ENCODE peak calls at places on chromosomes 5 and 9, in seven cellular contexts. I, J, W, T, R, S and X are unnamed samples.

GRCh38 chr9:8451146-8451545 is 651.6 kb upstream of the DMAC1 start:
- DNase-seq in I (no peak), J (no peak), W (no peak), T (no peak), R (no peak), S (no peak), X (no peak)

GRCh38 chr5:176740702-176741565 is 69.4 kb upstream of the UNC5A start:
- DNase-seq in I (peak), J (no peak), W (no peak), T (no peak), R (no peak), S (no peak), X (no peak)

GRCh38 chr9:110738982-110739381 is 70.4 kb downstream of the MUSK start:
- DNase-seq in I (no peak), J (no peak), W (no peak), T (no peak), R (no peak), S (no peak), X (peak)

GRCh38 chr9:128845186-128845931 is 15.8 kb upstream of the SPOUT1 start:
- DNase-seq in I (no peak), J (no peak), W (peak), T (no peak), R (no peak), S (peak), X (no peak)

GRCh38 chr5:76958976-76959767 is 6.3 kb downstream of the CRHBP start:
- DNase-seq in I (no peak), J (no peak), W (peak), T (no peak), R (no peak), S (no peak), X (peak)

GRCh38 chr5:72307968-72308852 is 11.8 kb downstream of the MRPS27 start:
- DNase-seq in I (peak), J (peak), W (peak), T (peak), R (peak), S (peak), X (peak)

GRCh38 chr9:8733096-8733954 is 933.7 kb upstream of the DMAC1 start:
- DNase-seq in I (no peak), J (no peak), W (no peak), T (no peak), R (no peak), S (no peak), X (no peak)

GRCh38 chr5:126354012-126354856 is 69.0 kb upstream of the GRAMD2B start:
- DNase-seq in I (no peak), J (peak), W (peak), T (peak), R (peak), S (peak), X (peak)

GRCh38 chr5:137221914-137222313 is 277.2 kb downstream of the SPOCK1 start:
- DNase-seq in I (no peak), J (no peak), W (no peak), T (no peak), R (no peak), S (no peak), X (no peak)

GRCh38 chr5:1546556-1546955 is 22.8 kb upstream of the LPCAT1 start:
- DNase-seq in I (peak), J (no peak), W (no peak), T (no peak), R (no peak), S (no peak), X (no peak)

GRCh38 chr5:28374492-28374934 is 1336.1 kb upstream of the CDH9 start:
- DNase-seq in I (no peak), J (no peak), W (no peak), T (peak), R (no peak), S (no peak), X (no peak)

GRCh38 chr9:2729721-2730120 is 12.4 kb downstream of the KCNV2 start:
- DNase-seq in I (no peak), J (no peak), W (no peak), T (no peak), R (no peak), S (no peak), X (peak)

GRCh38 chr5:54616031-54616430 is 98.5 kb downstream of the SNX18 start:
- DNase-seq in I (no peak), J (no peak), W (no peak), T (no peak), R (no peak), S (peak), X (peak)

GRCh38 chr5:57450991-57451876 is 31.4 kb downstream of the ACTBL2 start:
- DNase-seq in I (no peak), J (no peak), W (no peak), T (no peak), R (no peak), S (no peak), X (peak)

GRCh38 chr9:70049672-70050271 is 6.1 kb downstream of the MAMDC2 start:
- DNase-seq in I (peak), J (no peak), W (no peak), T (no peak), R (no peak), S (no peak), X (peak)

GRCh38 chr5:121503111-121503840 is 348.4 kb upstream of the FTMT start:
- DNase-seq in I (peak), J (no peak), W (no peak), T (no peak), R (peak), S (peak), X (no peak)

GRCh38 chr9:110602281-110602680 is 22.7 kb upstream of the SVEP1 start:
- DNase-seq in I (no peak), J (no peak), W (no peak), T (no peak), R (no peak), S (no peak), X (no peak)

GRCh38 chr5:58235279-58235678 is 224.6 kb downstream of the PLK2 start:
- DNase-seq in I (no peak), J (no peak), W (no peak), T (peak), R (no peak), S (no peak), X (peak)

GRCh38 chr9:78866228-78867132 is 569.6 kb downstream of the PSAT1 start:
- DNase-seq in I (no peak), J (no peak), W (no peak), T (peak), R (peak), S (peak), X (peak)

GRCh38 chr5:110008131-110008530 is 318.4 kb downstream of the MAN2A1 start:
- DNase-seq in I (no peak), J (no peak), W (no peak), T (no peak), R (no peak), S (no peak), X (no peak)

GRCh38 chr9:135524130-135524861 is 3.1 kb downstream of the LCN1 start:
- DNase-seq in I (peak), J (no peak), W (no peak), T (no peak), R (no peak), S (no peak), X (no peak)

GRCh38 chr5:55600086-55600485 is 65.3 kb upstream of the PLPP1 start:
- DNase-seq in I (no peak), J (no peak), W (no peak), T (no peak), R (no peak), S (no peak), X (no peak)

GRCh38 chr5:142432961-142433360 is 108.1 kb upstream of the SPRY4 start:
- DNase-seq in I (no peak), J (no peak), W (no peak), T (no peak), R (no peak), S (no peak), X (no peak)

DNA sequence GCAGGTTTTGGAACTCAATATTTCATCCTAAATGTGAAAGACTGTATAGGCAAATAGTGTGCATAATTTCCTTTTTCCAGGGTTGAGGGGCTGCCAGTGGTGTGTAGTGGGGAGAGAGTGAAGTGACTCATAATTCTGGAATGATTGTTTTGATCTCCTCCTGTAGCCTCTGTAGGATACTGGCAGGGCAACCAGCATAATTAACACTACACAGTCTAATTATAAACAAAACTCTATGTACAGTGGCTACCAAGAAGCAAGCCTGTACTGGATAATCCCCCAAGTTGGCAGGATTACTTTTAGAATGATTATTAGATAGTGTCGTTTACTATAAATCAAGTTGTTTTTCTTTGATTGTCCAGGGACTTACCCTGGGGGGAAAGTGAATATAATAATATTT is 32.2 kb downstream of the LNPEP start:
- DNase-seq in I (no peak), J (no peak), W (peak), T (peak), R (peak), S (peak), X (peak)
- H3K27ac ChIP-seq in I (no peak), J (no peak), W (no peak), T (no peak), R (peak), S (no peak), X (no peak)

GRCh38 chr5:159163700-159164044 is 45.7 kb downstream of the RNF145 start:
- DNase-seq in I (no peak), J (no peak), W (no peak), T (no peak), R (no peak), S (no peak), X (no peak)
- TF ChIP-seq CEBPB in I (no peak), J (no peak), W (no peak), T (no peak), R (no peak), S (no peak), X (no peak)

GRCh38 chr5:65483474-65484346 is 2.0 kb upstream of the ADAMTS6 start:
- DNase-seq in I (no peak), J (peak), W (no peak), T (no peak), R (peak), S (peak), X (peak)

GRCh38 chr5:65482727-65483473 is 1.2 kb upstream of the ADAMTS6 start:
- DNase-seq in I (peak), J (peak), W (peak), T (no peak), R (no peak), S (peak), X (peak)

GRCh38 chr5:65482280-65482726 is 583 bp upstream of the ADAMTS6 start:
- DNase-seq in I (no peak), J (no peak), W (peak), T (no peak), R (no peak), S (no peak), X (peak)

GRCh38 chr5:65481635-65482271 is at the start of gene ADAMTS6:
- DNase-seq in I (peak), J (peak), W (peak), T (peak), R (peak), S (peak), X (peak)

GRCh38 chr5:65485405-65485804 is 3.7 kb upstream of the ADAMTS6 start:
- DNase-seq in I (no peak), J (no peak), W (no peak), T (no peak), R (no peak), S (no peak), X (no peak)
- H3K27ac ChIP-seq in I (no peak), J (no peak), W (no peak), T (no peak), R (no peak), S (no peak), X (no peak)

GRCh38 chr9:30774326-30774725 is 1610.1 kb upstream of the ACO1 start:
- DNase-seq in I (peak), J (no peak), W (no peak), T (no peak), R (no peak), S (peak), X (no peak)
- TF ChIP-seq CEBPB in I (no peak), J (no peak), W (no peak), T (no peak), R (no peak), S (no peak), X (no peak)

GRCh38 chr5:96033116-96033515 is 71.5 kb upstream of the ELL2 start:
- DNase-seq in I (no peak), J (no peak), W (no peak), T (no peak), R (no peak), S (no peak), X (no peak)

GRCh38 chr5:96031180-96031579 is 69.5 kb upstream of the ELL2 start:
- DNase-seq in I (no peak), J (no peak), W (no peak), T (no peak), R (no peak), S (no peak), X (no peak)

GRCh38 chr5:96035796-96036195 is 74.1 kb upstream of the ELL2 start:
- DNase-seq in I (no peak), J (no peak), W (no peak), T (no peak), R (no peak), S (no peak), X (no peak)

GRCh38 chr5:96036301-96036700 is 74.7 kb upstream of the ELL2 start:
- DNase-seq in I (no peak), J (no peak), W (no peak), T (no peak), R (no peak), S (no peak), X (no peak)

DNA sequence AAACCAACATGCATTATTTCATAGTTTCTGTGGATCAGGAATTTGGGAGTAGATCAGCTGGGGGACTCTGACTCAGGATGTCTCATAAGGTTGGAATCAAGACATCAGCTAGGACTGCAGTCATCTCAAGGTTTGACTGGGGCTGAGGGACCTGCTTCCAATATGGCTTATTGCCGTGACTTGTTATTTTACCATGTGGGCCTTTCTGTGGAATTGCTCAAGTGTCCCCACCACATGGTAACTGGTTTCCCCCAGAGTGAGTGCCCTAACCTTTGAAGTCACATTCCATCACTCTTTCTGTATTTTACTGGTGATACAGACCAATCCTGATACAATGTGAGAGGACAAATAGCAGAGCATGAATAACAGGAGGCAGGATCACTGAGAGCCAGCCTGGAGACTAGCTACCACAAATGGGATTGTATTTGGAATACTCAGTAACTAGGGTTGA is 70.2 kb upstream of the ELL2 start:
- DNase-seq in I (no peak), J (no peak), W (no peak), T (no peak), R (no peak), S (no peak), X (peak)
- H3K27ac ChIP-seq in I (no peak), J (no peak), W (no peak), T (no peak), R (no peak), S (no peak), X (peak)

DNA sequence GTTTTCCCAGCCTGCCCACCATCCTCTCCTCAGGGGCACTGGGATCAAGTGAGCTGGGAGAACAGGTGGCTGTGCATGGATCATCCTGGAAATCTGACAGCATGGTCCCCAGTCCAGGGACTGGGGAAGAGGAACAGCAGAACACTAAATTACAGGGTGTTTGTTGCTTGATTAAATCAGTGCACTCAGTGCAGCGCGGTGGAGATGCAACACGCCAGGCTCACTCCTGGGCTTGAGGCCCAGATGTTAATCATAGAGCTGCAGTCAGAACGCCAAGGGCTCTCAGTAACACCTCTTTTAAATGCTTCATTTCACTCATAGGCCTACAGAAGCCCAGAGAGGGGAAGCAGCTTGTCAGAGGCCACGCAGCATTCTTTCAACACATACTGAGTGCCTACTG is 14.2 kb upstream of the LARP1 start:
- DNase-seq in I (no peak), J (no peak), W (no peak), T (no peak), R (no peak), S (no peak), X (peak)
- TF ChIP-seq CEBPB in I (no peak), J (no peak), W (no peak), T (no peak), R (no peak), S (no peak), X (no peak)